ENCODE peak calls at places on chromosome 3, in six cellular contexts. One of them, this sample, is unnamed.

GRCh38 chr3:99952306-99952705 is 134.6 kb downstream of the CMSS1 start:
- DNase-seq in BJ: no peak
- DNase-seq in brain microvascular endothelial cell: peak
- DNase-seq in endodermal cell: no peak
- DNase-seq in HCT116: no peak
- DNase-seq in right atrium auricular region: no peak
- DNase-seq in this sample: no peak

GRCh38 chr3:198071602-198072285 is 111.7 kb downstream of the LMLN start:
- DNase-seq in BJ: no peak
- DNase-seq in brain microvascular endothelial cell: peak
- DNase-seq in endodermal cell: peak
- DNase-seq in HCT116: peak
- DNase-seq in right atrium auricular region: no peak
- DNase-seq in this sample: no peak

GRCh38 chr3:51559961-51560360 is 21.4 kb downstream of the RAD54L2 start:
- DNase-seq in BJ: no peak
- DNase-seq in brain microvascular endothelial cell: no peak
- DNase-seq in endodermal cell: no peak
- DNase-seq in HCT116: no peak
- DNase-seq in right atrium auricular region: no peak
- DNase-seq in this sample: no peak

GRCh38 chr3:35194666-35195065 is 444.7 kb upstream of the ARPP21 start:
- DNase-seq in BJ: no peak
- DNase-seq in brain microvascular endothelial cell: no peak
- DNase-seq in endodermal cell: no peak
- DNase-seq in HCT116: no peak
- DNase-seq in right atrium auricular region: no peak
- DNase-seq in this sample: no peak

GRCh38 chr3:55570361-55570760 is 83.3 kb upstream of the WNT5A start:
- DNase-seq in BJ: no peak
- DNase-seq in brain microvascular endothelial cell: no peak
- DNase-seq in endodermal cell: no peak
- DNase-seq in HCT116: no peak
- DNase-seq in right atrium auricular region: no peak
- DNase-seq in this sample: no peak

GRCh38 chr3:45684327-45684892 is 4.8 kb upstream of the SACM1L start:
- DNase-seq in BJ: no peak
- DNase-seq in brain microvascular endothelial cell: no peak
- DNase-seq in endodermal cell: peak
- DNase-seq in HCT116: no peak
- DNase-seq in right atrium auricular region: no peak
- DNase-seq in this sample: no peak

GRCh38 chr3:142498397-142499180 is 50.8 kb upstream of the XRN1 start:
- DNase-seq in BJ: no peak
- DNase-seq in brain microvascular endothelial cell: peak
- DNase-seq in endodermal cell: no peak
- DNase-seq in HCT116: no peak
- DNase-seq in right atrium auricular region: no peak
- DNase-seq in this sample: no peak

GRCh38 chr3:124383846-124384483 is 346.3 kb upstream of the UMPS start:
- DNase-seq in BJ: no peak
- DNase-seq in brain microvascular endothelial cell: no peak
- DNase-seq in endodermal cell: no peak
- DNase-seq in HCT116: no peak
- DNase-seq in right atrium auricular region: no peak
- DNase-seq in this sample: no peak

GRCh38 chr3:10370429-10370828 is 49.5 kb upstream of the SEC13 start:
- DNase-seq in BJ: no peak
- DNase-seq in brain microvascular endothelial cell: peak
- DNase-seq in endodermal cell: no peak
- DNase-seq in HCT116: no peak
- DNase-seq in right atrium auricular region: no peak
- DNase-seq in this sample: peak

GRCh38 chr3:29695201-29695904 is 414.5 kb downstream of the RBMS3 start:
- DNase-seq in BJ: peak
- DNase-seq in brain microvascular endothelial cell: peak
- DNase-seq in endodermal cell: no peak
- DNase-seq in HCT116: no peak
- DNase-seq in right atrium auricular region: no peak
- DNase-seq in this sample: no peak

GRCh38 chr3:39279745-39280517 is at the start of gene CX3CR1:
- DNase-seq in BJ: no peak
- DNase-seq in brain microvascular endothelial cell: no peak
- DNase-seq in endodermal cell: peak
- DNase-seq in HCT116: no peak
- DNase-seq in right atrium auricular region: no peak
- DNase-seq in this sample: no peak
- TF ChIP-seq CTCF in BJ: no peak
- TF ChIP-seq CTCF in brain microvascular endothelial cell: no peak
- TF ChIP-seq CTCF in endodermal cell: no peak
- TF ChIP-seq CTCF in HCT116: no peak
- TF ChIP-seq CTCF in right atrium auricular region: no peak
- TF ChIP-seq CTCF in this sample: no peak

GRCh38 chr3:131892331-131892730 is 142.5 kb downstream of the CPNE4 start:
- DNase-seq in BJ: no peak
- DNase-seq in brain microvascular endothelial cell: no peak
- DNase-seq in endodermal cell: no peak
- DNase-seq in HCT116: no peak
- DNase-seq in right atrium auricular region: no peak
- DNase-seq in this sample: no peak
- TF ChIP-seq CTCF in BJ: no peak
- TF ChIP-seq CTCF in brain microvascular endothelial cell: no peak
- TF ChIP-seq CTCF in endodermal cell: peak
- TF ChIP-seq CTCF in HCT116: no peak
- TF ChIP-seq CTCF in right atrium auricular region: no peak
- TF ChIP-seq CTCF in this sample: no peak

GRCh38 chr3:59885907-59886400 is 836.1 kb upstream of the CFAP20DC start:
- DNase-seq in BJ: no peak
- DNase-seq in brain microvascular endothelial cell: no peak
- DNase-seq in endodermal cell: no peak
- DNase-seq in HCT116: no peak
- DNase-seq in right atrium auricular region: no peak
- DNase-seq in this sample: no peak
- TF ChIP-seq CTCF in BJ: no peak
- TF ChIP-seq CTCF in brain microvascular endothelial cell: no peak
- TF ChIP-seq CTCF in endodermal cell: no peak
- TF ChIP-seq CTCF in HCT116: no peak
- TF ChIP-seq CTCF in right atrium auricular region: no peak
- TF ChIP-seq CTCF in this sample: no peak

DNA sequence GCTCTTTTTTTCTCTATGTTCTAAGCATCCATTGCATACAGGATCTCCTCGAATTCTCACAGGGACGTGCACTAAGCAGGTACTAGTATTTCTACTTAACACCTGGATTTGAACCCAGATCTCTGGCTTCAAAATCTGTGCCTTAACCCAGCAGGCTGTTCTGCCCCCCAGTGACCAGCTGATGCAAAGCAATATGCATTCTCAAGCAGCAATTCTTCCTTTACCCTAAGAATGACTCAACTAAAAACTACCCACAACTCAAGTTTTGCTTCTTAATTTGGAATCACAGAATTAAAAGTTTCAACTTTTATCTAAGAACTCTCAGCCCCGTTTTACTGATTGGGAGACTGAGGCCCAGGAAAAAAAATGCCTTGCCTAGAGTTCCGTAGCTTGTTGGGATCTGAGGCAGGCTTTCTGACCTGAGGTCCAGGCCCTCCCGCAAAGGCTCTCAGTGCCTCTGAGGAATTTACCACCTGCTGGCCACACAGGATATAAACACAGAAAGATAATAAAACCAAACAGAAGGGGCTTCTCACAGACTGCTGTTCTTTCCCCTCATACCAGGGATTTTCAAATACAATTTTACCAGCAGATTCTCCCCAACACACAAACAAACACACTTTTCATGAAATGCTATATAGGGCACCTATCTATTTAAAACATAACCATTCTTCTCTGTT is 115.4 kb upstream of the RAD18 start:
- DNase-seq in BJ: no peak
- DNase-seq in brain microvascular endothelial cell: no peak
- DNase-seq in endodermal cell: peak
- DNase-seq in HCT116: peak
- DNase-seq in right atrium auricular region: no peak
- DNase-seq in this sample: no peak
- TF ChIP-seq CTCF in BJ: no peak
- TF ChIP-seq CTCF in brain microvascular endothelial cell: peak
- TF ChIP-seq CTCF in endodermal cell: peak
- TF ChIP-seq CTCF in HCT116: no peak
- TF ChIP-seq CTCF in right atrium auricular region: no peak
- TF ChIP-seq CTCF in this sample: no peak

GRCh38 chr3:170357920-170358854 is 672 bp downstream of the SKIL start:
- DNase-seq in BJ: no peak
- DNase-seq in brain microvascular endothelial cell: peak
- DNase-seq in endodermal cell: peak
- DNase-seq in HCT116: no peak
- DNase-seq in right atrium auricular region: peak
- DNase-seq in this sample: peak
- TF ChIP-seq CTCF in BJ: peak
- TF ChIP-seq CTCF in brain microvascular endothelial cell: peak
- TF ChIP-seq CTCF in endodermal cell: peak
- TF ChIP-seq CTCF in HCT116: no peak
- TF ChIP-seq CTCF in right atrium auricular region: no peak
- TF ChIP-seq CTCF in this sample: peak

DNA sequence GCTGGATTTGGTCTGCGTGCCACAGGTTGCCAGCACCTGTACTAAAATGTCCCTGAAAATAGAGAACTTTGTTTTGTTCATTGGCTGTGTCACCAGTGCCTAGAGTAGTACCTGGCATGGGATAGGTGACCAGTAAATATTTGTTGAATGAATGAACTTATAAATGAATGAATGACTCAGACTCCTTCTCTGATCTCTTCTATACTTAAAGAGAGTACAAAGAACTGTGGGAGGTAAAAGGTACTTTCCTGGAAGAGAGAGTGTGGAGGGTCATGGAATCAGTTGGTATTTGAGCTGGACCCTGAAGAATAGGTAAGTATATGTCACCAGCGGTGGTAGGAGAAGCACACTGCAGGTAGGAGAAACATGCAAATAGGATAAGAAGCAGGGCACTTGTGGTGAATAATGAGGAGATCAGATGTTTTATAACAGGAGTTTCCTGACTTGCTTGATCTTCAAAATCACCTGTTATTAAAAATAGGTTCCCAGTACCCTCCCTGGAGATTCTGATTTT is 149.4 kb downstream of the LPP start:
- DNase-seq in BJ: no peak
- DNase-seq in brain microvascular endothelial cell: no peak
- DNase-seq in endodermal cell: no peak
- DNase-seq in HCT116: no peak
- DNase-seq in right atrium auricular region: no peak
- DNase-seq in this sample: no peak
- TF ChIP-seq CTCF in BJ: no peak
- TF ChIP-seq CTCF in brain microvascular endothelial cell: no peak
- TF ChIP-seq CTCF in endodermal cell: peak
- TF ChIP-seq CTCF in HCT116: no peak
- TF ChIP-seq CTCF in right atrium auricular region: no peak
- TF ChIP-seq CTCF in this sample: no peak